ENCODE peak calls at places on chromosomes 5 and 9, in four cellular contexts. L is H1, O is mesendoderm, Q is H9. B is an unnamed sample.

GRCh38 chr5:15013654-15014463 is 142.3 kb upstream of the ANKH start:
- DNase-seq in Q (no peak), L (no peak), O (peak; percentile 75), B (peak; percentile 80)

GRCh38 chr5:95664204-95664786 is 17.7 kb downstream of the RFESD start:
- DNase-seq in L (no peak), O (peak; percentile 32), Q (no peak), B (peak; percentile 49)

GRCh38 chr5:104189909-104190308 is 627.3 kb upstream of the NUDT12 start:
- DNase-seq in L (no peak), O (no peak), Q (no peak), B (peak; percentile 59)

GRCh38 chr9:89012294-89013042 is 21.2 kb downstream of the S1PR3 start:
- DNase-seq in O (peak; percentile 27), L (no peak), Q (no peak), B (no peak)

GRCh38 chr5:37938086-37938852 is 98.4 kb upstream of the GDNF start:
- DNase-seq in L (no peak), O (no peak), Q (no peak), B (no peak)

GRCh38 chr5:150751096-150751891 is 7.5 kb downstream of the DCTN4 start:
- DNase-seq in L (no peak), O (no peak), Q (no peak), B (peak; percentile 40)

GRCh38 chr5:80187274-80187673 is 68.6 kb downstream of the SERINC5 start:
- DNase-seq in O (no peak), L (no peak), Q (no peak), B (no peak)

GRCh38 chr9:92960561-92961290 is 13.4 kb downstream of the FGD3 start:
- DNase-seq in L (no peak), O (no peak), Q (no peak), B (no peak)

GRCh38 chr9:34629492-34629809 is 585 bp upstream of the ARID3C start:
- DNase-seq in O (no peak), Q (no peak), L (no peak), B (no peak)

GRCh38 chr9:2257530-2257929 is 242.4 kb downstream of the SMARCA2 start:
- DNase-seq in L (no peak), Q (no peak), O (no peak), B (no peak)

GRCh38 chr9:126517751-126518261 is 95.9 kb upstream of the LMX1B start:
- DNase-seq in Q (no peak), L (no peak), O (peak; percentile 87), B (no peak)

GRCh38 chr5:66931651-66932050 is 264.9 kb downstream of the CD180 start:
- DNase-seq in Q (no peak), O (no peak), L (no peak), B (no peak)

GRCh38 chr9:110256392-110257096 is at the start of gene TXN:
- DNase-seq in O (peak; percentile 89), L (peak; percentile 38), Q (peak; percentile 82), B (peak; percentile 87)

GRCh38 chr5:21680196-21680595 is 1172.9 kb downstream of the CDH12 start:
- DNase-seq in Q (no peak), O (no peak), L (no peak), B (peak; percentile 93)

GRCh38 chr9:37172511-37172910 is 52.1 kb downstream of the ZCCHC7 start:
- DNase-seq in L (no peak), Q (no peak), O (no peak), B (no peak)

GRCh38 chr9:37984672-37985611 is 81.0 kb upstream of the SLC25A51 start:
- DNase-seq in Q (no peak), L (no peak), O (no peak), B (peak; percentile 72)

GRCh38 chr5:67173959-67174358 is 22.6 kb downstream of the CD180 start:
- DNase-seq in L (no peak), O (no peak), Q (no peak), B (no peak)

GRCh38 chr5:94431696-94432095 is 186.7 kb downstream of the KIAA0825 start:
- DNase-seq in L (no peak), O (no peak), Q (no peak), B (no peak)

GRCh38 chr5:73464016-73464745 is 15.6 kb upstream of the FOXD1 start:
- DNase-seq in Q (no peak), L (no peak), O (no peak), B (peak; percentile 68)

GRCh38 chr5:43664641-43665040 is 61.7 kb downstream of the NNT start:
- DNase-seq in L (no peak), O (no peak), Q (no peak), B (peak; percentile 22)

GRCh38 chr5:137833463-137833862 is 34.2 kb upstream of the MYOT start:
- DNase-seq in Q (no peak), L (no peak), O (peak; percentile 96), B (peak; percentile 47)

GRCh38 chr5:57825026-57825683 is 342.5 kb upstream of the ACTBL2 start:
- DNase-seq in Q (no peak), O (peak; percentile 33), L (no peak), B (peak; percentile 88)

GRCh38 chr5:175690025-175690424 is 32.2 kb downstream of the HRH2 start:
- DNase-seq in Q (no peak), L (no peak), O (no peak), B (no peak)

GRCh38 chr9:125494555-125494920 is 212.5 kb downstream of the MAPKAP1 start:
- DNase-seq in L (no peak), Q (no peak), O (peak; percentile 41), B (peak; percentile 73)

GRCh38 chr5:115599502-115599901 is 2.8 kb downstream of the TICAM2 start:
- DNase-seq in O (no peak), L (no peak), Q (no peak), B (peak; percentile 56)

GRCh38 chr9:136098844-136099243 is 3.8 kb upstream of the NACC2 start:
- DNase-seq in O (no peak), L (no peak), Q (no peak), B (no peak)

GRCh38 chr9:97980479-97980803 is 2.7 kb upstream of the ANP32B start:
- DNase-seq in O (no peak), Q (no peak), L (no peak), B (no peak)

GRCh38 chr5:11012295-11012694 is 251.3 kb upstream of the DAP start:
- DNase-seq in Q (no peak), L (no peak), O (peak; percentile 75), B (no peak)

GRCh38 chr5:44275329-44275728 is 113.9 kb downstream of the FGF10 start:
- DNase-seq in Q (no peak), O (no peak), L (no peak), B (no peak)

GRCh38 chr9:3385871-3386270 is 139.9 kb downstream of the RFX3 start:
- DNase-seq in Q (no peak), L (no peak), O (no peak), B (no peak)

GRCh38 chr5:134845335-134845851 is 375 bp upstream of the C5orf24 start:
- DNase-seq in L (no peak), O (peak; percentile 4), Q (no peak), B (peak; percentile 59)
- H2AK5ac ChIP-seq in L (no peak overlapping the region), O (no peak overlapping the region), Q (no peak overlapping the region), B (peak overlapping the region; percentile 93)

GRCh38 chr5:159953609-159954008 is 37.3 kb downstream of the ADRA1B start:
- DNase-seq in L (no peak), Q (no peak), O (peak; percentile 63), B (no peak)

GRCh38 chr5:159955056-159955624 is 38.9 kb downstream of the ADRA1B start:
- DNase-seq in Q (no peak), L (no peak), O (no peak), B (no peak)

GRCh38 chr5:159951387-159951786 is 35.1 kb downstream of the ADRA1B start:
- DNase-seq in O (peak; percentile 81), Q (peak; percentile 67), L (no peak), B (peak; percentile 27)

GRCh38 chr5:159951834-159952233 is 35.6 kb downstream of the ADRA1B start:
- DNase-seq in L (no peak), Q (no peak), O (no peak), B (peak; percentile 51)

DNA sequence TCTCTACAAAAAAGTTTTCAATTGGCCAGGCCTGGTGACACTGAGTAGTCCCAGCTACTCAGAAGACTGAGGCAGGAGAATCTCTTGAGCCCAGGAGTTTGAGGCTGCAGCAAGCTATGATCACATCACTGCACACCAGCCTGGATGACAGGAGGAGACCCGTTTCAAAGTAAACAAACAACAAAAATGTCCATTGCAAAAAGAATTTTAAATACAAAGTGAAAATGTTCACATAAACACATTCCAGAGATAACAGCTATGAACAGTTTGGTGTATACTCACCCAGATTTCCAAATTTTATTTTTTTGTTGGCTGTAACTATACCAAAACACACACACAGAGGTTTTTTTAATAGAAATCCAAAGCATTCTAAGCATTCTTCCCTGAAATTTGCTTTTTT is 39.8 kb downstream of the ADRA1B start:
- DNase-seq in O (no peak), L (no peak), Q (no peak), B (peak; percentile 39)
- H3K56ac ChIP-seq in O (no peak overlapping the region), L (no peak overlapping the region), Q (no peak overlapping the region), B (no peak overlapping the region)

DNA sequence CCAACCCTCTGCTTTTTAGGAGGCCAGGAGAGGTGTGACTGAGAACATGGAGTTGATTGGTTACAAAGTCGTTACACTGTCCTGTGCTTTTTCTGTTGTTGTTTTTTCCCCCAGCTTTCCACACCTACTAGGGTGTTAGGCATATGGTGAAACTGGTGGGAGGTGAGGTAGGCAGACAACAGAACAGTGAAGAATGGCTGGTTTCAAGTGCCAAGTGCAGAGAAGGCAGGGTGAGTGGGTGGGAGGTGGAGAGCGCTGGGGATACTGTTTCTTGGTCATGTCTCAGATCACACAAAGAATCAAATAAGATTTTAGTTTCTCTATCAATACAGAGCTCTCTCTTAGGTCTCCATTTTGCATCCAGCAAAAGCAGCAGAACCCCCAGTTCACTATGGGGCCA is 2.2 kb upstream of the SPTAN1 start:
- DNase-seq in L (no peak), O (peak; percentile 70), Q (no peak), B (no peak)
- H2AK5ac ChIP-seq in L (no peak overlapping the region), O (no peak overlapping the region), Q (no peak overlapping the region), B (peak overlapping the region; percentile 87)

DNA sequence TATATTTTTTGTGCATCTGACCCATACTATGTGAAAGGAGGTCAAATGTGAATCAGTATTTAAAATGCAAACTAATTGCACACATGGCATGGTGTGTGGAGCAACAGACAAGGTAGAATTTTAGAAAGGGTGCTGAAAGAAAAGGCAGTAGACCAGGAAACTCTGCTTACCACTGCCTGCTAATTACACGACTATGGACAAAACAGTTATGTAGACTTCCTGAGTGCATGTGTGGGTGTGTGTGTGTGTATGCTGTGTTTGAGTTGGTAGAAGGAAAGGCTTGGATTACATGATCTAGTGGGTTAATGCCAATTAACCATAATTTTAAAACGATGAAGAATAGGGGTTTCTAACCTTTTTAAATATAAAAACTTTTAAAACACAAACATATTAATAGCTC is 349.9 kb downstream of the SH3GL2 start:
- DNase-seq in Q (no peak), L (no peak), O (no peak), B (no peak)
- H3K56ac ChIP-seq in Q (no peak overlapping the region), L (no peak overlapping the region), O (no peak overlapping the region), B (no peak overlapping the region)